ENCODE peak calls at places on chromosomes 2 and 18, in six cellular contexts. One of them, this sample, is unnamed.

GRCh38 chr2:39608690-39609457 is 56.8 kb upstream of the TMEM178A start:
- DNase-seq in heart right ventricle: no peak
- DNase-seq in breast epithelium: no peak
- DNase-seq in HFFc6: no peak
- DNase-seq in GM12865: no peak
- DNase-seq in A549: no peak
- DNase-seq in this sample: no peak

GRCh38 chr2:168392031-168392430 is 64.0 kb upstream of the CERS6 start:
- DNase-seq in heart right ventricle: no peak
- DNase-seq in breast epithelium: no peak
- DNase-seq in HFFc6: no peak
- DNase-seq in GM12865: no peak
- DNase-seq in A549: no peak
- DNase-seq in this sample: no peak

GRCh38 chr18:76416935-76417334 is 78.1 kb downstream of the ZNF516 start:
- DNase-seq in heart right ventricle: no peak
- DNase-seq in breast epithelium: no peak
- DNase-seq in HFFc6: peak
- DNase-seq in GM12865: no peak
- DNase-seq in A549: no peak
- DNase-seq in this sample: no peak

GRCh38 chr2:172021074-172021931 is 21.6 kb downstream of the METAP1D start:
- DNase-seq in heart right ventricle: no peak
- DNase-seq in breast epithelium: no peak
- DNase-seq in HFFc6: no peak
- DNase-seq in GM12865: no peak
- DNase-seq in A549: peak
- DNase-seq in this sample: no peak

GRCh38 chr2:145623136-145623535 is 1103.2 kb upstream of the ZEB2 start:
- DNase-seq in heart right ventricle: no peak
- DNase-seq in breast epithelium: no peak
- DNase-seq in HFFc6: peak
- DNase-seq in GM12865: no peak
- DNase-seq in A549: no peak
- DNase-seq in this sample: no peak

GRCh38 chr2:55163258-55163657 is 68.8 kb downstream of the CLHC1 start:
- DNase-seq in heart right ventricle: no peak
- DNase-seq in breast epithelium: no peak
- DNase-seq in HFFc6: peak
- DNase-seq in GM12865: no peak
- DNase-seq in A549: no peak
- DNase-seq in this sample: no peak

GRCh38 chr18:63290456-63291200 is 28.9 kb downstream of the BCL2 start:
- DNase-seq in heart right ventricle: no peak
- DNase-seq in breast epithelium: no peak
- DNase-seq in HFFc6: no peak
- DNase-seq in GM12865: no peak
- DNase-seq in A549: no peak
- DNase-seq in this sample: no peak

GRCh38 chr2:105749583-105750399 is 5.1 kb downstream of the NCK2 start:
- DNase-seq in heart right ventricle: no peak
- DNase-seq in breast epithelium: no peak
- DNase-seq in HFFc6: no peak
- DNase-seq in GM12865: no peak
- DNase-seq in A549: no peak
- DNase-seq in this sample: no peak

GRCh38 chr2:208015475-208015874 is 9.9 kb downstream of the PLEKHM3 start:
- DNase-seq in heart right ventricle: no peak
- DNase-seq in breast epithelium: no peak
- DNase-seq in HFFc6: no peak
- DNase-seq in GM12865: no peak
- DNase-seq in A549: no peak
- DNase-seq in this sample: no peak

GRCh38 chr2:30455339-30455738 is 8.3 kb downstream of the LCLAT1 start:
- DNase-seq in heart right ventricle: no peak
- DNase-seq in breast epithelium: no peak
- DNase-seq in HFFc6: no peak
- DNase-seq in GM12865: no peak
- DNase-seq in A549: no peak
- DNase-seq in this sample: no peak

GRCh38 chr18:48222118-48222517 is 187.1 kb downstream of the ZBTB7C start:
- DNase-seq in heart right ventricle: no peak
- DNase-seq in breast epithelium: peak
- DNase-seq in HFFc6: no peak
- DNase-seq in GM12865: peak
- DNase-seq in A549: peak
- DNase-seq in this sample: peak

DNA sequence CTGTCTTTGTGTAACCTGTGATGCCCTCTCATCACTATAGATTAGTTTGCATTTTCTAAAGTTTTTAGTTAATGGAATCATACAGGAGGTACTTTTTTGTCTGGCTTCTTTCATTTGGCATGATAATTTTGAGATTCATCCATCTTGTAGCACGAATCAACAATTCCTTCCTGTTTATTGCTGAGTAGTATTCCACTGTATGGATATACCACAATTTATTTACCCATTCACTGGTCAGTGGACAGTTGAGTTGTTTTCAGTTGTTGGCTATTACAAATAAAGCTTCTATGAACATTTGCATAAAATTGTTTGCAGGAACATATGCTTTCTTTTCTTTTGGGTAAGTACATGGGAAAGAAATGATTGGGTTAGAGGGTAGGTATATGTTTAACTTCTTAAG is 40.1 kb upstream of the ZNF396 start:
- DNase-seq in heart right ventricle: no peak
- DNase-seq in breast epithelium: no peak
- DNase-seq in HFFc6: no peak
- DNase-seq in GM12865: no peak
- DNase-seq in A549: no peak
- DNase-seq in this sample: no peak
- TF ChIP-seq CTCF in heart right ventricle: no peak
- TF ChIP-seq CTCF in breast epithelium: no peak
- TF ChIP-seq CTCF in HFFc6: no peak
- TF ChIP-seq CTCF in GM12865: no peak
- TF ChIP-seq CTCF in A549: no peak
- TF ChIP-seq CTCF in this sample: no peak

GRCh38 chr18:34595673-34596072 is 114.4 kb upstream of the DTNA start:
- DNase-seq in heart right ventricle: no peak
- DNase-seq in breast epithelium: no peak
- DNase-seq in HFFc6: peak
- DNase-seq in GM12865: peak
- DNase-seq in A549: peak
- DNase-seq in this sample: no peak
- TF ChIP-seq CTCF in heart right ventricle: no peak
- TF ChIP-seq CTCF in breast epithelium: no peak
- TF ChIP-seq CTCF in HFFc6: no peak
- TF ChIP-seq CTCF in GM12865: no peak
- TF ChIP-seq CTCF in A549: peak
- TF ChIP-seq CTCF in this sample: no peak

DNA sequence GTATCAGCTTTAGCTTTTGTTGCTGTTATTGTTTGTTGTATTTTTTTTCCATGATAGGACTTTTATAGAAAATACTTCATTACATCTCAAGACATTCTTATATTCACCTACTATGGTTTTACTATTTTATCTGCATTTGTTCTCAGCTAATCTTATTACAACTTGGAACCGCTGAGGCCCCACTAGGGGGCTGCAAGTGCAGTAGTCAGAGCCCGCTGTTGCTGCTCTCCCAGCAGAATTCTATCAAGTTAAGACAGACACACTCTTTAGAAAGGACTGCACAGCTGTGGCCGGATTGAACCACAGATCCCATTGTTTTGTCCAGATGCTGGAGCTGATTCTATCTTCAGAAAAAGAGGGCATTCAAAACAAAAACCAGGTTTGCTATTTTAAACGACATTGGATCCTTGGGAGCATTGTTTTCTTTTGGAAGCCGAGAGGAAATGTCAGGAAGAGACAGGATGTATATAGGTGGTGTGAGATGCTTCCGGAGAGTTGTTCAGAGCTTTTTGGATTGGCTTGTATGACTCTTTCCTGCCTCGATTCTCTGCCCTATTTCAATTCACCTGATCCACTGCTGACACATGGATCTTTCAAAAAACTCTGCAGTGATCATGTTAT is 105.7 kb upstream of the GAREM1 start:
- DNase-seq in heart right ventricle: no peak
- DNase-seq in breast epithelium: no peak
- DNase-seq in HFFc6: no peak
- DNase-seq in GM12865: peak
- DNase-seq in A549: peak
- DNase-seq in this sample: no peak
- TF ChIP-seq CTCF in heart right ventricle: peak
- TF ChIP-seq CTCF in breast epithelium: no peak
- TF ChIP-seq CTCF in HFFc6: no peak
- TF ChIP-seq CTCF in GM12865: peak
- TF ChIP-seq CTCF in A549: peak
- TF ChIP-seq CTCF in this sample: peak

GRCh38 chr2:133171396-133172004 is 396.8 kb downstream of the NCKAP5 start:
- DNase-seq in heart right ventricle: no peak
- DNase-seq in breast epithelium: no peak
- DNase-seq in HFFc6: peak
- DNase-seq in GM12865: peak
- DNase-seq in A549: peak
- DNase-seq in this sample: no peak
- TF ChIP-seq CTCF in heart right ventricle: peak
- TF ChIP-seq CTCF in breast epithelium: peak
- TF ChIP-seq CTCF in HFFc6: peak
- TF ChIP-seq CTCF in GM12865: peak
- TF ChIP-seq CTCF in A549: peak
- TF ChIP-seq CTCF in this sample: peak

GRCh38 chr2:182649316-182649715 is 66.7 kb upstream of the DNAJC10 start:
- DNase-seq in heart right ventricle: no peak
- DNase-seq in breast epithelium: no peak
- DNase-seq in HFFc6: peak
- DNase-seq in GM12865: peak
- DNase-seq in A549: peak
- DNase-seq in this sample: no peak
- TF ChIP-seq CTCF in heart right ventricle: peak
- TF ChIP-seq CTCF in breast epithelium: no peak
- TF ChIP-seq CTCF in HFFc6: peak
- TF ChIP-seq CTCF in GM12865: peak
- TF ChIP-seq CTCF in A549: peak
- TF ChIP-seq CTCF in this sample: no peak

DNA sequence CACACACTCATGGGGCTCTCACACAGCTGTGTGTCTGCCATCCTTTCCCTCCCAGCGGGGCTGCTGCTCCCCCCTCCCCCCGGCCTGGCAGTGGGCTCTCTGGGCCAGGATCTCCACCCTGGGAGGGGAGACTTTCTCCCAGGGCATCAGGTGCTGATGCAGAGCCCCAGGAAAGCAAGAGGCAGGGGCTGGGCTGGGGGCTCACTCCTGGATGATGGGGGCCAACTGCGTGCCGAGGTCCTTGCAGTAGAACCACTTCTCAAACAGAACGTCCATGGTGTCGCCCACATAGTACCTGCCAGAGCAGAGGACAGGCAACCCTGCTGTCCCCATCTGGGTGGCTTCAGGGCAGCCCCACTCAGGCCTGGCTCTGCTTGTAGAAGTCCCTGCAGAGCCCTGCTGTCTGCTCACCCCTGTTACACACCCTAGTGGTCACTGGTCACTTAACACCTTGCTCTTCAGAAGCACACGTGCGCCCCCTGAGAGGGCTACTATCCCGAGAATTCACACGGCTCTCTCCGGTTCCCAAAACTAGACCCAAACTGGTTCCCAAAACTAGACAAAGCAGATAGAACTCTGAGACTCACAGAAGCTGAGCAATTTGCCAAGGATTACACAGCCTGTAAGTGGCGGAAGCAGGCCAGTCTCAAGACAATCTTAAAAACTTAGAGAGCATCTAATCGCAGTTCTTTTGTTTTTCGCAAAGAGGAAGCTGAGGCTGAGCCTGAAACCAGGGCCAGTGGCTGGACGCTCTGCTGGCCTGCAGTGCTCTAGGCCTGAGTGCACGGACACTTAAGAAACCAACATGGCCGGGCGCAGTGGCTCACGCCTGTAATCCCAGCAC is 6.6 kb upstream of the OXER1 start:
- DNase-seq in heart right ventricle: no peak
- DNase-seq in breast epithelium: no peak
- DNase-seq in HFFc6: peak
- DNase-seq in GM12865: peak
- DNase-seq in A549: peak
- DNase-seq in this sample: no peak
- TF ChIP-seq CTCF in heart right ventricle: peak
- TF ChIP-seq CTCF in breast epithelium: no peak
- TF ChIP-seq CTCF in HFFc6: peak
- TF ChIP-seq CTCF in GM12865: peak
- TF ChIP-seq CTCF in A549: peak
- TF ChIP-seq CTCF in this sample: peak

DNA sequence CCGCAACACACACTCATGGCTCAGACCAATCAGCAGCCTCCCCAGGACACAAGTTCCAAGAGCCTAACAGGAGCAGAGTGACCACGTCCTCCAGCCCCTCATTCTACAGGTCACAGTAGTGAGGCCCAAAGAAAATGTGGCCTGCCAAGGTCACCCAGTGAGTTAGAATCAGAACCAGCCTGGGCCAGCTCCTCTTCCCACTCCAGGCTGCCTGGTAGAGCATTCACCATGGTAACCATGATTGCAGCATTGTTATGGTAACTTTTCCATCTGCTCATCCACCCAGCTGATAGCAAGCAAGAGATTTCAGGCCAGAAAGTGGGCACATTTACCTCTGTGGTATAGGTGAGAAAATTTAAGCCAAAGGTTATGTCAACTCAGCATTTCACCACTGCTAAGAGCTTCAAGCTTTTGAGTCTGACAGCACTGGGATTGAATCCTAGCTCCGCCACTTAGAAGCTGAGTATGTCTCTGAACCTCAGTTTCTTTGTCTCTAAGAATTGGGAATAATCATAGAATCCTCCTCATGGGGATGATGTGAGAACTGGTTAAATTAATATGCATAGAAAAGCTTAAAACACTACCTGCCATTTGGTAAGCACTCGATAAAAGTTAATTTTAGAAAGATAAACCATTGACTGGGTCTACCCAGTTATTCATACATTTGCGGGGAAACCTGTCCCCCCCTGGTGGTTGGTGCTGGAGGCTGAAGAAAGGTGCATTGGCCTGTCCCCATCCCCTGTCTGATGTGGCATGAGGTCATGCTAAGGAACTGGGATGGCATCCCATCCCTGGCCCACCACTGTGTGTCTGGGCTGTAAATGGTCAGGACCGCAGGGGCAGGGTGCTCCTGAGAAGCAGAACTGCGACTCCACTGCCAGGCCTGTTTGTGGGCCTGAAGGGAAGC is 181.5 kb downstream of the KLHL29 start:
- DNase-seq in heart right ventricle: no peak
- DNase-seq in breast epithelium: no peak
- DNase-seq in HFFc6: peak
- DNase-seq in GM12865: peak
- DNase-seq in A549: peak
- DNase-seq in this sample: no peak
- TF ChIP-seq CTCF in heart right ventricle: peak
- TF ChIP-seq CTCF in breast epithelium: no peak
- TF ChIP-seq CTCF in HFFc6: peak
- TF ChIP-seq CTCF in GM12865: peak
- TF ChIP-seq CTCF in A549: peak
- TF ChIP-seq CTCF in this sample: peak

This sample was measured in right lobe of liver.